ENCODE peak calls at places on chromosomes 3 and 15, in five cellular contexts. One of them, this sample, is unnamed.

GRCh38 chr3:143769663-143770062 is 78.6 kb downstream of the SLC9A9 start:
- DNase-seq in IMR-90: peak; percentile 57
- DNase-seq in HepG2: no peak
- DNase-seq in A549: no peak
- DNase-seq in K562: no peak
- DNase-seq in this sample: no peak

GRCh38 chr3:39962566-39962965 is 153.2 kb downstream of the MYRIP start:
- DNase-seq in IMR-90: no peak
- DNase-seq in HepG2: no peak
- DNase-seq in A549: no peak
- DNase-seq in K562: no peak
- DNase-seq in this sample: no peak

GRCh38 chr3:169541528-169541927 is 122.0 kb downstream of the MECOM start:
- DNase-seq in IMR-90: no peak
- DNase-seq in HepG2: no peak
- DNase-seq in A549: no peak
- DNase-seq in K562: no peak
- DNase-seq in this sample: no peak

GRCh38 chr3:115804722-115805121 is 181.4 kb downstream of the GAP43 start:
- DNase-seq in IMR-90: peak; percentile 93
- DNase-seq in HepG2: no peak
- DNase-seq in A549: peak; percentile 28
- DNase-seq in K562: no peak
- DNase-seq in this sample: no peak

GRCh38 chr15:63997715-63998442 is 48.4 kb downstream of the DAPK2 start:
- DNase-seq in IMR-90: no peak
- DNase-seq in HepG2: no peak
- DNase-seq in A549: no peak
- DNase-seq in K562: no peak
- DNase-seq in this sample: no peak

GRCh38 chr3:115100172-115100571 is 46.9 kb downstream of the ZBTB20 start:
- DNase-seq in IMR-90: peak; percentile 70
- DNase-seq in HepG2: peak; percentile 6
- DNase-seq in A549: no peak
- DNase-seq in K562: no peak
- DNase-seq in this sample: peak; percentile 6

GRCh38 chr3:155548194-155548593 is 196.7 kb downstream of the PLCH1 start:
- DNase-seq in IMR-90: no peak
- DNase-seq in HepG2: no peak
- DNase-seq in A549: no peak
- DNase-seq in K562: no peak
- DNase-seq in this sample: no peak

GRCh38 chr15:95304116-95304873 is 1026.2 kb upstream of the NR2F2 start:
- DNase-seq in IMR-90: peak; percentile 92
- DNase-seq in HepG2: no peak
- DNase-seq in A549: no peak
- DNase-seq in K562: no peak
- DNase-seq in this sample: no peak

GRCh38 chr3:156818890-156819289 is 7.3 kb upstream of the LEKR1 start:
- DNase-seq in IMR-90: peak; percentile 74
- DNase-seq in HepG2: no peak
- DNase-seq in A549: peak; percentile 44
- DNase-seq in K562: peak; percentile 32
- DNase-seq in this sample: no peak

GRCh38 chr3:53193466-53194217 is 32.6 kb downstream of the PRKCD start:
- DNase-seq in IMR-90: no peak
- DNase-seq in HepG2: no peak
- DNase-seq in A549: no peak
- DNase-seq in K562: no peak
- DNase-seq in this sample: no peak

GRCh38 chr3:126777366-126777765 is 73.3 kb downstream of the CHCHD6 start:
- DNase-seq in IMR-90: peak; percentile 26
- DNase-seq in HepG2: no peak
- DNase-seq in A549: no peak
- DNase-seq in K562: peak; percentile 12
- DNase-seq in this sample: peak; percentile 18

GRCh38 chr3:19146685-19147650 is 1.3 kb upstream of the KCNH8 start:
- DNase-seq in IMR-90: peak; percentile 20
- DNase-seq in HepG2: peak; percentile 25
- DNase-seq in A549: peak; percentile 51
- DNase-seq in K562: peak; percentile 76
- DNase-seq in this sample: peak; percentile 61

GRCh38 chr3:177905173-177905894 is 630.9 kb upstream of the KCNMB2 start:
- DNase-seq in IMR-90: peak; percentile 90
- DNase-seq in HepG2: no peak
- DNase-seq in A549: no peak
- DNase-seq in K562: no peak
- DNase-seq in this sample: no peak

GRCh38 chr15:60679256-60679655 is 200.3 kb upstream of the ICE2 start:
- DNase-seq in IMR-90: peak; percentile 59
- DNase-seq in HepG2: no peak
- DNase-seq in A549: no peak
- DNase-seq in K562: no peak
- DNase-seq in this sample: no peak

GRCh38 chr3:192861972-192862371 is 55.7 kb downstream of the MB21D2 start:
- DNase-seq in IMR-90: no peak
- DNase-seq in HepG2: no peak
- DNase-seq in A549: no peak
- DNase-seq in K562: no peak
- DNase-seq in this sample: no peak

GRCh38 chr3:188153498-188153948 is 434 bp upstream of the LPP start:
- DNase-seq in IMR-90: peak; percentile 97
- DNase-seq in HepG2: peak; percentile 88
- DNase-seq in A549: peak; percentile 84
- DNase-seq in K562: no peak
- DNase-seq in this sample: peak; percentile 74

GRCh38 chr15:23877502-23878412 is 190.7 kb upstream of the NDN start:
- DNase-seq in IMR-90: no peak
- DNase-seq in HepG2: peak; percentile 50
- DNase-seq in A549: peak; percentile 55
- DNase-seq in K562: peak; percentile 44
- DNase-seq in this sample: peak; percentile 41

GRCh38 chr3:11290743-11291680 is 18.8 kb downstream of the ATG7 start:
- DNase-seq in IMR-90: peak; percentile 84
- DNase-seq in HepG2: no peak
- DNase-seq in A549: no peak
- DNase-seq in K562: peak; percentile 62
- DNase-seq in this sample: no peak

GRCh38 chr15:35514759-35515158 is 31.2 kb downstream of the DPH6 start:
- DNase-seq in IMR-90: peak; percentile 33
- DNase-seq in HepG2: no peak
- DNase-seq in A549: no peak
- DNase-seq in K562: no peak
- DNase-seq in this sample: no peak

GRCh38 chr15:48244923-48245322 is 38.8 kb downstream of the SLC12A1 start:
- DNase-seq in IMR-90: no peak
- DNase-seq in HepG2: no peak
- DNase-seq in A549: no peak
- DNase-seq in K562: no peak
- DNase-seq in this sample: no peak

GRCh38 chr3:191414286-191414685 is 46.7 kb upstream of the PYDC2 start:
- DNase-seq in IMR-90: peak; percentile 18
- DNase-seq in HepG2: no peak
- DNase-seq in A549: no peak
- DNase-seq in K562: no peak
- DNase-seq in this sample: no peak

GRCh38 chr15:60773893-60774292 is 295.0 kb upstream of the ICE2 start:
- DNase-seq in IMR-90: peak; percentile 38
- DNase-seq in HepG2: no peak
- DNase-seq in A549: no peak
- DNase-seq in K562: no peak
- DNase-seq in this sample: no peak

GRCh38 chr3:126157083-126157768 is 23.2 kb downstream of the ALDH1L1 start:
- DNase-seq in IMR-90: no peak
- DNase-seq in HepG2: no peak
- DNase-seq in A549: no peak
- DNase-seq in K562: no peak
- DNase-seq in this sample: no peak

GRCh38 chr3:149339931-149340309 is 6.5 kb upstream of the TM4SF18 start:
- DNase-seq in IMR-90: peak; percentile 97
- DNase-seq in HepG2: peak; percentile 77
- DNase-seq in A549: peak; percentile 82
- DNase-seq in K562: no peak
- DNase-seq in this sample: peak; percentile 25

GRCh38 chr3:19077388-19077787 is 70.9 kb upstream of the KCNH8 start:
- DNase-seq in IMR-90: no peak
- DNase-seq in HepG2: no peak
- DNase-seq in A549: no peak
- DNase-seq in K562: no peak
- DNase-seq in this sample: no peak

GRCh38 chr3:30826381-30827061 is 67.9 kb downstream of the GADL1 start:
- DNase-seq in IMR-90: no peak
- DNase-seq in HepG2: no peak
- DNase-seq in A549: no peak
- DNase-seq in K562: no peak
- DNase-seq in this sample: no peak

GRCh38 chr15:42608767-42609488 is 33.5 kb downstream of the STARD9 start:
- DNase-seq in IMR-90: no peak
- DNase-seq in HepG2: no peak
- DNase-seq in A549: no peak
- DNase-seq in K562: no peak
- DNase-seq in this sample: no peak

GRCh38 chr15:101295607-101296225 is 668 bp upstream of the SNRPA1 start:
- DNase-seq in IMR-90: peak; percentile 72
- DNase-seq in HepG2: no peak
- DNase-seq in A549: no peak
- DNase-seq in K562: no peak
- DNase-seq in this sample: peak; percentile 54

GRCh38 chr3:64385256-64385655 is 160.0 kb upstream of the PRICKLE2 start:
- DNase-seq in IMR-90: no peak
- DNase-seq in HepG2: no peak
- DNase-seq in A549: no peak
- DNase-seq in K562: no peak
- DNase-seq in this sample: no peak

GRCh38 chr15:31333119-31333518 is 6.5 kb downstream of the KLF13 start:
- DNase-seq in IMR-90: no peak
- DNase-seq in HepG2: no peak
- DNase-seq in A549: no peak
- DNase-seq in K562: no peak
- DNase-seq in this sample: no peak

GRCh38 chr3:97839944-97840343 is 18.1 kb downstream of the CRYBG3 start:
- DNase-seq in IMR-90: no peak
- DNase-seq in HepG2: no peak
- DNase-seq in A549: no peak
- DNase-seq in K562: no peak
- DNase-seq in this sample: no peak

GRCh38 chr3:14440531-14441239 is 38.3 kb downstream of the SLC6A6 start:
- DNase-seq in IMR-90: peak; percentile 48
- DNase-seq in HepG2: no peak
- DNase-seq in A549: no peak
- DNase-seq in K562: no peak
- DNase-seq in this sample: no peak

GRCh38 chr3:70803317-70803716 is 490.9 kb upstream of the MDFIC2 start:
- DNase-seq in IMR-90: peak; percentile 33
- DNase-seq in HepG2: no peak
- DNase-seq in A549: no peak
- DNase-seq in K562: no peak
- DNase-seq in this sample: no peak

GRCh38 chr3:70806556-70806955 is 494.1 kb upstream of the MDFIC2 start:
- DNase-seq in IMR-90: no peak
- DNase-seq in HepG2: no peak
- DNase-seq in A549: no peak
- DNase-seq in K562: no peak
- DNase-seq in this sample: no peak

GRCh38 chr3:70800941-70801340 is 488.5 kb upstream of the MDFIC2 start:
- DNase-seq in IMR-90: no peak
- DNase-seq in HepG2: no peak
- DNase-seq in A549: no peak
- DNase-seq in K562: no peak
- DNase-seq in this sample: no peak

GRCh38 chr3:70805044-70805732 is 492.8 kb upstream of the MDFIC2 start:
- DNase-seq in IMR-90: peak; percentile 80
- DNase-seq in HepG2: no peak
- DNase-seq in A549: no peak
- DNase-seq in K562: no peak
- DNase-seq in this sample: no peak

DNA sequence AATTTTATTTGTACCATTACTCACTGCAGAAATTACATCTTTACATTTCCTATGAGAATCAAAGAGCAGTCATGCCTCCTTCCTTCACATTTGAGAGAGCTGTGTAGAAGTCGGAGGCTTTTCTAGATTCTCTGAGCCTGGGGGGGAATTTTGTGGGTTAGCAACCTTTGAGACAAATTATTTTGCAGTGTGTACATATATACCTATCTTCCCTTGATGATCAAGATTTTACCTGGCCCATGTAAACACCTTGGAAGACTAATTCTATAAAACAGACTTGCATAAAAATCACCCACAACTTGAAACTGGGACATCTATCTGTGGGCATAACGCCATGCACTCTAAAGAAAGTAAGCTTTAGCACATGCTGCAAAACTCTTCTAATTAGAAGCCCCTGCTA is 491.5 kb upstream of the MDFIC2 start:
- DNase-seq in IMR-90: no peak
- DNase-seq in HepG2: no peak
- DNase-seq in A549: no peak
- DNase-seq in K562: no peak
- DNase-seq in this sample: no peak
- TF ChIP-seq BHLHE40 in IMR-90: no peak
- TF ChIP-seq BHLHE40 in HepG2: no peak
- TF ChIP-seq BHLHE40 in A549: no peak
- TF ChIP-seq BHLHE40 in K562: no peak
- TF ChIP-seq BHLHE40 in this sample: no peak

DNA sequence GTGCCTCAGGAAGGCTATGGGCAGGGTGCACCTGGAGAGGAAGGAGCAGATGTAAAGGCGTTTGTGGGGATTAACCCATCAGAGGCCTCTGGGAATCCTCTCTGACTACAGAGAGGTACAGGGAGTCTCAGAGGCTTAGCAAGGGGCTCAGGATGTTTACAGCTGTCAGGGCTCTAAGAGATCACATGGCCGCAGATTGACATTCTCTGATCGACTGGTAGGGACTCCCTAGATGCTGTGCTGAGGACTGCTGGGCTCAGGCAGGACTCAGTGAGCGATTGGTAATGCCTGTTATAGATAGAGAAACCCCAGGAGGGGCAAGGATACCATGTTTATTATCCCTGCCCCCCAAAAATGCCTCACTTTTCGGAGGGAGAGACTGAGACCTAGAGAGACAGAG is 103.5 kb downstream of the CORO2B start:
- DNase-seq in IMR-90: no peak
- DNase-seq in HepG2: no peak
- DNase-seq in A549: no peak
- DNase-seq in K562: no peak
- DNase-seq in this sample: no peak
- TF ChIP-seq BHLHE40 in IMR-90: no peak
- TF ChIP-seq BHLHE40 in HepG2: no peak
- TF ChIP-seq BHLHE40 in A549: no peak
- TF ChIP-seq BHLHE40 in K562: no peak
- TF ChIP-seq BHLHE40 in this sample: no peak

GRCh38 chr3:24400450-24400849 is 94.2 kb downstream of the THRB start:
- DNase-seq in IMR-90: no peak
- DNase-seq in HepG2: no peak
- DNase-seq in A549: no peak
- DNase-seq in K562: no peak
- DNase-seq in this sample: no peak
- TF ChIP-seq BHLHE40 in IMR-90: no peak
- TF ChIP-seq BHLHE40 in HepG2: no peak
- TF ChIP-seq BHLHE40 in A549: no peak
- TF ChIP-seq BHLHE40 in K562: no peak
- TF ChIP-seq BHLHE40 in this sample: no peak

GRCh38 chr3:133872161-133872560 is 23.5 kb downstream of the RAB6B start:
- DNase-seq in IMR-90: no peak
- DNase-seq in HepG2: no peak
- DNase-seq in A549: no peak
- DNase-seq in K562: no peak
- DNase-seq in this sample: no peak
- TF ChIP-seq BHLHE40 in IMR-90: no peak
- TF ChIP-seq BHLHE40 in HepG2: no peak
- TF ChIP-seq BHLHE40 in A549: no peak
- TF ChIP-seq BHLHE40 in K562: no peak
- TF ChIP-seq BHLHE40 in this sample: no peak